ENCODE peak calls at places on chromosome 14, in four cellular contexts. G, A, Z and D are unnamed samples.

GRCh38 chr14:104395941-104396681 is 183.5 kb upstream of the C14orf180 start:
- DNase-seq in G (no peak), A (no peak), Z (no peak), D (no peak)

GRCh38 chr14:42884100-42884499 is 1277.4 kb downstream of the LRFN5 start:
- DNase-seq in G (no peak), A (no peak), Z (no peak), D (no peak)

GRCh38 chr14:23829736-23830474 is 123.7 kb upstream of the DHRS4 start:
- DNase-seq in G (no peak), A (no peak), Z (no peak), D (no peak)

GRCh38 chr14:61381589-61381988 is 60.2 kb downstream of the PRKCH start:
- DNase-seq in G (no peak), A (peak; percentile 74), Z (no peak), D (no peak)

GRCh38 chr14:104436047-104436531 is 143.5 kb upstream of the C14orf180 start:
- DNase-seq in G (no peak), A (no peak), Z (no peak), D (peak; percentile 13)

GRCh38 chr14:77033622-77034521 is 5.4 kb upstream of the IRF2BPL start:
- DNase-seq in G (peak; percentile 49), A (peak; percentile 76), Z (peak; percentile 84), D (peak; percentile 79)

GRCh38 chr14:80906336-80906735 is 35.2 kb downstream of the CEP128 start:
- DNase-seq in G (no peak), A (no peak), Z (no peak), D (no peak)

GRCh38 chr14:71290960-71291466 is 383.8 kb downstream of the PCNX1 start:
- DNase-seq in G (no peak), A (no peak), Z (no peak), D (peak; percentile 34)

GRCh38 chr14:103698380-103699260 is 16.6 kb downstream of the XRCC3 start:
- DNase-seq in G (no peak), A (no peak), Z (no peak), D (no peak)

GRCh38 chr14:20632448-20632830 is 9.1 kb downstream of the OR6S1 start:
- DNase-seq in G (no peak), A (no peak), Z (no peak), D (peak; percentile 48)

GRCh38 chr14:73252491-73253322 is 15.4 kb downstream of the PAPLN start:
- DNase-seq in G (no peak), A (no peak), Z (no peak), D (no peak)

GRCh38 chr14:23115492-23115850 is 3.6 kb downstream of the CEBPE start:
- DNase-seq in G (no peak), A (no peak), Z (no peak), D (no peak)